ENCODE peak calls at places on chromosomes 1 and 21, in six cellular contexts. One of them, this sample, is unnamed.
A peak's percentile ranks its signal among the peaks of the same experiment; 100 is the strongest.

GRCh38 chr1:48649880-48650279 is 126.8 kb downstream of the BEND5 start:
- ATAC-seq in K562: no peak
- ATAC-seq in A549: no peak
- ATAC-seq in HepG2: no peak
- ATAC-seq in upper lobe of left lung: no peak
- ATAC-seq in GM12878: no peak
- ATAC-seq in this sample: no peak

GRCh38 chr1:174068000-174068399 is 45.8 kb upstream of the RC3H1 start:
- ATAC-seq in K562: peak; percentile 71
- ATAC-seq in GM12878: no peak
- ATAC-seq in upper lobe of left lung: no peak
- ATAC-seq in HepG2: no peak
- ATAC-seq in A549: no peak
- ATAC-seq in this sample: no peak

GRCh38 chr1:223344491-223344890 is 19.5 kb downstream of the SUSD4 start:
- ATAC-seq in K562: no peak
- ATAC-seq in upper lobe of left lung: no peak
- ATAC-seq in GM12878: no peak
- ATAC-seq in A549: no peak
- ATAC-seq in HepG2: no peak
- ATAC-seq in this sample: peak; percentile 20

GRCh38 chr1:2314297-2314802 is 77.0 kb downstream of the MORN1 start:
- ATAC-seq in GM12878: peak; percentile 18
- ATAC-seq in A549: peak; percentile 5
- ATAC-seq in upper lobe of left lung: no peak
- ATAC-seq in K562: no peak
- ATAC-seq in HepG2: peak; percentile 6
- ATAC-seq in this sample: peak; percentile 44

GRCh38 chr1:54857741-54858665 is 29.0 kb downstream of the DHCR24 start:
- ATAC-seq in upper lobe of left lung: no peak
- ATAC-seq in K562: no peak
- ATAC-seq in HepG2: no peak
- ATAC-seq in A549: peak; percentile 31
- ATAC-seq in GM12878: no peak
- ATAC-seq in this sample: no peak

GRCh38 chr21:32658524-32658923 is 46.3 kb upstream of the CFAP298 start:
- ATAC-seq in A549: no peak
- ATAC-seq in upper lobe of left lung: no peak
- ATAC-seq in HepG2: peak; percentile 97
- ATAC-seq in K562: no peak
- ATAC-seq in GM12878: no peak
- ATAC-seq in this sample: no peak

GRCh38 chr1:32316906-32317282 is 19.1 kb downstream of the MARCKSL1 start:
- ATAC-seq in GM12878: peak; percentile 50
- ATAC-seq in K562: no peak
- ATAC-seq in A549: no peak
- ATAC-seq in upper lobe of left lung: no peak
- ATAC-seq in HepG2: no peak
- ATAC-seq in this sample: no peak

GRCh38 chr1:51484591-51484990 is 34.5 kb downstream of the EPS15 start:
- ATAC-seq in GM12878: no peak
- ATAC-seq in HepG2: no peak
- ATAC-seq in A549: no peak
- ATAC-seq in K562: no peak
- ATAC-seq in upper lobe of left lung: no peak
- ATAC-seq in this sample: no peak

GRCh38 chr21:37153193-37153934 is 80.3 kb downstream of the TTC3 start:
- ATAC-seq in A549: no peak
- ATAC-seq in GM12878: no peak
- ATAC-seq in upper lobe of left lung: no peak
- ATAC-seq in HepG2: peak; percentile 31
- ATAC-seq in K562: no peak
- ATAC-seq in this sample: no peak

GRCh38 chr1:108708726-108709660 is 3.7 kb upstream of the FNDC7 start:
- ATAC-seq in GM12878: peak; percentile 86
- ATAC-seq in K562: peak; percentile 91
- ATAC-seq in A549: peak; percentile 25
- ATAC-seq in HepG2: peak; percentile 60
- ATAC-seq in upper lobe of left lung: peak; percentile 37
- ATAC-seq in this sample: no peak

GRCh38 chr1:55280731-55281130 is 65.6 kb upstream of the USP24 start:
- ATAC-seq in K562: no peak
- ATAC-seq in HepG2: no peak
- ATAC-seq in GM12878: no peak
- ATAC-seq in upper lobe of left lung: no peak
- ATAC-seq in A549: no peak
- ATAC-seq in this sample: no peak

GRCh38 chr1:59520759-59521442 is 224.0 kb downstream of the FGGY start:
- ATAC-seq in HepG2: no peak
- ATAC-seq in GM12878: no peak
- ATAC-seq in K562: no peak
- ATAC-seq in upper lobe of left lung: no peak
- ATAC-seq in A549: no peak
- ATAC-seq in this sample: peak; percentile 17

GRCh38 chr1:40389234-40389815 is 15.8 kb downstream of the SMAP2 start:
- ATAC-seq in upper lobe of left lung: no peak
- ATAC-seq in A549: no peak
- ATAC-seq in GM12878: no peak
- ATAC-seq in HepG2: peak; percentile 45
- ATAC-seq in K562: no peak
- ATAC-seq in this sample: no peak

GRCh38 chr1:91997607-91998195 is 32.1 kb upstream of the EPHX4 start:
- ATAC-seq in A549: no peak
- ATAC-seq in K562: no peak
- ATAC-seq in GM12878: peak; percentile 42
- ATAC-seq in upper lobe of left lung: no peak
- ATAC-seq in HepG2: no peak
- ATAC-seq in this sample: no peak

GRCh38 chr1:204466416-204467405 is 27.9 kb downstream of the PIK3C2B start:
- ATAC-seq in GM12878: no peak
- ATAC-seq in HepG2: no peak
- ATAC-seq in A549: peak; percentile 14
- ATAC-seq in K562: no peak
- ATAC-seq in upper lobe of left lung: no peak
- ATAC-seq in this sample: peak; percentile 17

GRCh38 chr1:204465469-204466415 is 28.9 kb downstream of the PIK3C2B start:
- ATAC-seq in A549: no peak
- ATAC-seq in upper lobe of left lung: no peak
- ATAC-seq in GM12878: peak; percentile 84
- ATAC-seq in K562: peak; percentile 69
- ATAC-seq in HepG2: no peak
- ATAC-seq in this sample: no peak

GRCh38 chr1:204463125-204464060 is 31.2 kb downstream of the PIK3C2B start:
- ATAC-seq in GM12878: no peak
- ATAC-seq in K562: no peak
- ATAC-seq in upper lobe of left lung: no peak
- ATAC-seq in HepG2: no peak
- ATAC-seq in A549: no peak
- ATAC-seq in this sample: peak; percentile 49

GRCh38 chr1:204464174-204464573 is 30.4 kb downstream of the PIK3C2B start:
- ATAC-seq in A549: no peak
- ATAC-seq in GM12878: no peak
- ATAC-seq in HepG2: no peak
- ATAC-seq in K562: no peak
- ATAC-seq in upper lobe of left lung: no peak
- ATAC-seq in this sample: no peak

GRCh38 chr1:204464701-204465100 is 29.9 kb downstream of the PIK3C2B start:
- ATAC-seq in GM12878: no peak
- ATAC-seq in K562: no peak
- ATAC-seq in upper lobe of left lung: no peak
- ATAC-seq in HepG2: no peak
- ATAC-seq in A549: no peak
- ATAC-seq in this sample: no peak
- TF ChIP-seq EP300 in GM12878: no peak
- TF ChIP-seq EP300 in K562: no peak
- TF ChIP-seq EP300 in upper lobe of left lung: no peak
- TF ChIP-seq EP300 in HepG2: no peak
- TF ChIP-seq EP300 in A549: no peak
- TF ChIP-seq EP300 in this sample: no peak

GRCh38 chr1:66242646-66243547 is 291.1 kb upstream of the SGIP1 start:
- ATAC-seq in A549: peak; percentile 96
- ATAC-seq in HepG2: peak; percentile 100
- ATAC-seq in GM12878: peak; percentile 86
- ATAC-seq in K562: peak; percentile 100
- ATAC-seq in upper lobe of left lung: peak; percentile 89
- ATAC-seq in this sample: peak; percentile 91
- TF ChIP-seq EP300 in A549: no peak
- TF ChIP-seq EP300 in HepG2: no peak
- TF ChIP-seq EP300 in GM12878: no peak
- TF ChIP-seq EP300 in K562: no peak
- TF ChIP-seq EP300 in upper lobe of left lung: no peak
- TF ChIP-seq EP300 in this sample: no peak

GRCh38 chr1:172826096-172826741 is 167.3 kb downstream of the FASLG start:
- ATAC-seq in upper lobe of left lung: peak; percentile 75
- ATAC-seq in GM12878: peak; percentile 65
- ATAC-seq in A549: peak; percentile 89
- ATAC-seq in K562: peak; percentile 79
- ATAC-seq in HepG2: peak; percentile 73
- ATAC-seq in this sample: peak; percentile 93
- TF ChIP-seq EP300 in upper lobe of left lung: peak; percentile 63
- TF ChIP-seq EP300 in GM12878: no peak
- TF ChIP-seq EP300 in A549: no peak
- TF ChIP-seq EP300 in K562: no peak
- TF ChIP-seq EP300 in HepG2: no peak
- TF ChIP-seq EP300 in this sample: peak; percentile 75

GRCh38 chr1:246677842-246678241 is 46.4 kb upstream of the SCCPDH start:
- ATAC-seq in A549: no peak
- ATAC-seq in GM12878: no peak
- ATAC-seq in K562: no peak
- ATAC-seq in upper lobe of left lung: no peak
- ATAC-seq in HepG2: no peak
- ATAC-seq in this sample: no peak
- TF ChIP-seq EP300 in A549: no peak
- TF ChIP-seq EP300 in GM12878: no peak
- TF ChIP-seq EP300 in K562: no peak
- TF ChIP-seq EP300 in upper lobe of left lung: no peak
- TF ChIP-seq EP300 in HepG2: no peak
- TF ChIP-seq EP300 in this sample: no peak

GRCh38 chr1:30982937-30983336 is 74.4 kb upstream of the SDC3 start:
- ATAC-seq in upper lobe of left lung: no peak
- ATAC-seq in A549: no peak
- ATAC-seq in HepG2: no peak
- ATAC-seq in GM12878: peak; percentile 69
- ATAC-seq in K562: peak; percentile 16
- ATAC-seq in this sample: peak; percentile 55
- TF ChIP-seq EP300 in upper lobe of left lung: no peak
- TF ChIP-seq EP300 in A549: no peak
- TF ChIP-seq EP300 in HepG2: no peak
- TF ChIP-seq EP300 in GM12878: no peak
- TF ChIP-seq EP300 in K562: no peak
- TF ChIP-seq EP300 in this sample: no peak

GRCh38 chr1:162327791-162328165 is 48.9 kb downstream of the SPATA46 start:
- ATAC-seq in GM12878: no peak
- ATAC-seq in upper lobe of left lung: no peak
- ATAC-seq in A549: no peak
- ATAC-seq in HepG2: no peak
- ATAC-seq in K562: no peak
- ATAC-seq in this sample: no peak

GRCh38 chr1:162324391-162324790 is 52.3 kb downstream of the SPATA46 start:
- ATAC-seq in GM12878: no peak
- ATAC-seq in K562: no peak
- ATAC-seq in HepG2: no peak
- ATAC-seq in A549: no peak
- ATAC-seq in upper lobe of left lung: no peak
- ATAC-seq in this sample: no peak

GRCh38 chr1:162328507-162328906 is 48.1 kb downstream of the SPATA46 start:
- ATAC-seq in upper lobe of left lung: no peak
- ATAC-seq in K562: no peak
- ATAC-seq in A549: no peak
- ATAC-seq in HepG2: no peak
- ATAC-seq in GM12878: no peak
- ATAC-seq in this sample: no peak

GRCh38 chr1:162327144-162327790 is 49.4 kb downstream of the SPATA46 start:
- ATAC-seq in upper lobe of left lung: no peak
- ATAC-seq in A549: no peak
- ATAC-seq in K562: no peak
- ATAC-seq in GM12878: no peak
- ATAC-seq in HepG2: no peak
- ATAC-seq in this sample: peak; percentile 50

DNA sequence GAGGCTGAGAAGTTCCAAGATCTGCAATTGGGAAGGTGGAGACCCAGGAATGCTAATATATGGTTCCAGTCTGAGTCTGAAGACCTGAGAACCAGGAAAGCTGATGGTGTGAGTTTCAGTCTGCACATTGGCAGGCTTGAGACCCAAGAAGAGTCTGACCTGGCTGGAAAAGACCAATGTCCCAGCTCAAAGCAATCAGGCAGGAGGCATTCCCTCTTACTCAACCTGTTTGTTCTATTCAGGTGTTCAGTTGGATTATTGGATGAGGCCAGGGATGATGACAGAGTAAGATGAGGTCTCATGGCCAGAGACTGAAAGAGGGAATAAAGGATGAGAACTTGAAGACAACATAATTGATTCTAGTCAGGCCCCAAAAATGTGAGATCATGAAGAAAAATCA is 50.1 kb downstream of the SPATA46 start:
- ATAC-seq in GM12878: no peak
- ATAC-seq in A549: no peak
- ATAC-seq in HepG2: no peak
- ATAC-seq in K562: no peak
- ATAC-seq in upper lobe of left lung: no peak
- ATAC-seq in this sample: no peak
- TF ChIP-seq EP300 in GM12878: no peak
- TF ChIP-seq EP300 in A549: no peak
- TF ChIP-seq EP300 in HepG2: no peak
- TF ChIP-seq EP300 in K562: no peak
- TF ChIP-seq EP300 in upper lobe of left lung: no peak
- TF ChIP-seq EP300 in this sample: no peak